ENCODE peak calls at places on chromosomes 3 and 15, in four cellular contexts. One of them, this sample, is unnamed.

GRCh38 chr15:86362556-86362955 is 282.9 kb downstream of the AGBL1 start:
- DNase-seq in K562: no peak
- DNase-seq in HepG2: no peak
- DNase-seq in GM12878: no peak
- DNase-seq in this sample: no peak

GRCh38 chr3:109687626-109688025 is 350.3 kb upstream of the DPPA4 start:
- DNase-seq in K562: no peak
- DNase-seq in HepG2: no peak
- DNase-seq in GM12878: no peak
- DNase-seq in this sample: no peak

GRCh38 chr3:100125539-100125938 is 11.2 kb upstream of the FILIP1L start:
- DNase-seq in K562: no peak
- DNase-seq in HepG2: no peak
- DNase-seq in GM12878: no peak
- DNase-seq in this sample: no peak

GRCh38 chr15:78838480-78838879 is 27.2 kb upstream of the ADAMTS7 start:
- DNase-seq in K562: no peak
- DNase-seq in HepG2: no peak
- DNase-seq in GM12878: no peak
- DNase-seq in this sample: no peak

GRCh38 chr15:57476533-57476975 is 100.2 kb downstream of the CGNL1 start:
- DNase-seq in K562: no peak
- DNase-seq in HepG2: peak
- DNase-seq in GM12878: no peak
- DNase-seq in this sample: no peak

GRCh38 chr3:137866933-137867332 is 102.8 kb downstream of the SOX14 start:
- DNase-seq in K562: no peak
- DNase-seq in HepG2: no peak
- DNase-seq in GM12878: no peak
- DNase-seq in this sample: peak

GRCh38 chr3:133152821-133153220 is 114.6 kb downstream of the TMEM108 start:
- DNase-seq in K562: no peak
- DNase-seq in HepG2: no peak
- DNase-seq in GM12878: no peak
- DNase-seq in this sample: no peak

GRCh38 chr3:13712682-13713180 is 163.8 kb downstream of the FBLN2 start:
- DNase-seq in K562: no peak
- DNase-seq in HepG2: no peak
- DNase-seq in GM12878: no peak
- DNase-seq in this sample: no peak

GRCh38 chr3:194741916-194742315 is 56.2 kb downstream of the FAM43A start:
- DNase-seq in K562: no peak
- DNase-seq in HepG2: no peak
- DNase-seq in GM12878: no peak
- DNase-seq in this sample: no peak

GRCh38 chr3:53161345-53161819 is 373 bp downstream of the PRKCD start:
- DNase-seq in K562: no peak
- DNase-seq in HepG2: no peak
- DNase-seq in GM12878: no peak
- DNase-seq in this sample: peak

GRCh38 chr3:50536471-50537180 is 30.9 kb downstream of the C3orf18 start:
- DNase-seq in K562: no peak
- DNase-seq in HepG2: no peak
- DNase-seq in GM12878: no peak
- DNase-seq in this sample: no peak
- TF ChIP-seq TCF7 in K562: no peak
- TF ChIP-seq TCF7 in HepG2: no peak
- TF ChIP-seq TCF7 in GM12878: no peak
- TF ChIP-seq TCF7 in this sample: no peak

DNA sequence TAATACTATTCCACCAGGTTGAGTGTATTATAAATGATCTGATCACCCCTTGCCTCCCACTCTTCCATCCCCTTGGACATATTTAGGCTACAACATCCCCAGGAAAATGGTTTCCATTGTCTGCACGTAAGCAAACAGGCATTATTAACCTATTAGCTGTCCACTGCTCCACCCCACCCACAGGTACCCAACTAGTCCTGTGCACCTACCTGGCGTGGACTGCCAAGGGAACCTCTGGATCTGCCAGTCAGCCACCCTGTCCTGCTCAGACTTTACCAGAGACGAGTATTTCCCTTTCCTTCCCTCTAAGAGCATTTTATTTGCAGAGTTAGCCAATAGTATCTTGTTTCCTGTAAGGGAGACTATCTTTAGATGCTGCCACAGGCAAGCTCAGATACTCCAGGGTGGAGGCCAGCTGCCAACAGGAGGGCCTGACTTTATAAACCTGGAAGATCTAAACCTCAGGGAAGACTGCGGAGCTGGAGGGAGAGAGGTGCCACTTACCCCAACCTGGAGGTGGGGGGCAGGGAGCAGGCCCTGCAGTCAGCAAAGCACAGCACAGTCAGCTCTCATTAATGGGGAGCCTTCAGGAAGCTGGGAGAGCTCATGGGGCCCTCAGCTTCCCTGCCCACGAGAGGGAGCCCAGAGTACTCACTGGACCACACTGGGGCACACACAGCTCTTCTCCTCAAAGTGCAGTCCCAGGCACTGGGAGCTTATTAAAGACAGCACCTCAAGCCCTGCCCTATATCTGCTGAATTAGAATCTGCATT is at the start of gene CX3CR1:
- DNase-seq in K562: no peak
- DNase-seq in HepG2: no peak
- DNase-seq in GM12878: no peak
- DNase-seq in this sample: no peak
- TF ChIP-seq TCF7 in K562: no peak
- TF ChIP-seq TCF7 in HepG2: no peak
- TF ChIP-seq TCF7 in GM12878: no peak
- TF ChIP-seq TCF7 in this sample: no peak

DNA sequence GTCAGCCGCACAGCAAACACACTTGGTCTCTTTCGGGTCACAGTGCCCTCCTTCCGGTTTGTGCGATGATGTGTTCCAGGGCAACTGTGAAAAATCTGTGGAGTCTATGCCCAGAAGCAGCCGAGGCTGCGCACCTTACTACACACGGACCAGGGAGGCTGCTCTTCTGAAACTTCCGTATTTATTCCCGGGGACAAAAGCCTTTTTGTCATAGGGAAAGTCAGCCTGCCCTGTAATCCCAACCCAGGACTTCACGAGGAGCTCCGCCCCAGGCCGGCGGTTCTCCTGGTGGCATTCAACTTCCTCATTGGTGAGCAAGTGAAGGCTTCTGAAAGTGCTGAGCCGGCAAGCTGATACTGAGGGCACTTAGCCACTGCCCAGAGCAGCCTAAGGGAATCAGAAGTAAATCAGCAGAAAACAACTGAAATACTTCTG is 126.5 kb downstream of the FMN1 start:
- DNase-seq in K562: no peak
- DNase-seq in HepG2: peak
- DNase-seq in GM12878: no peak
- DNase-seq in this sample: peak
- TF ChIP-seq TCF7 in K562: no peak
- TF ChIP-seq TCF7 in HepG2: no peak
- TF ChIP-seq TCF7 in GM12878: no peak
- TF ChIP-seq TCF7 in this sample: no peak

GRCh38 chr3:185784317-185784716 is 40.5 kb downstream of the IGF2BP2 start:
- DNase-seq in K562: no peak
- DNase-seq in HepG2: no peak
- DNase-seq in GM12878: no peak
- DNase-seq in this sample: no peak

GRCh38 chr3:185778821-185779220 is 46.0 kb downstream of the IGF2BP2 start:
- DNase-seq in K562: no peak
- DNase-seq in HepG2: no peak
- DNase-seq in GM12878: no peak
- DNase-seq in this sample: no peak

GRCh38 chr3:185779461-185779860 is 45.4 kb downstream of the IGF2BP2 start:
- DNase-seq in K562: no peak
- DNase-seq in HepG2: no peak
- DNase-seq in GM12878: no peak
- DNase-seq in this sample: no peak

GRCh38 chr3:185778069-185778468 is 46.8 kb downstream of the IGF2BP2 start:
- DNase-seq in K562: no peak
- DNase-seq in HepG2: no peak
- DNase-seq in GM12878: no peak
- DNase-seq in this sample: no peak

GRCh38 chr3:185781759-185782158 is 43.1 kb downstream of the IGF2BP2 start:
- DNase-seq in K562: no peak
- DNase-seq in HepG2: no peak
- DNase-seq in GM12878: no peak
- DNase-seq in this sample: no peak
- TF ChIP-seq TCF7 in K562: no peak
- TF ChIP-seq TCF7 in HepG2: no peak
- TF ChIP-seq TCF7 in GM12878: no peak
- TF ChIP-seq TCF7 in this sample: no peak

DNA sequence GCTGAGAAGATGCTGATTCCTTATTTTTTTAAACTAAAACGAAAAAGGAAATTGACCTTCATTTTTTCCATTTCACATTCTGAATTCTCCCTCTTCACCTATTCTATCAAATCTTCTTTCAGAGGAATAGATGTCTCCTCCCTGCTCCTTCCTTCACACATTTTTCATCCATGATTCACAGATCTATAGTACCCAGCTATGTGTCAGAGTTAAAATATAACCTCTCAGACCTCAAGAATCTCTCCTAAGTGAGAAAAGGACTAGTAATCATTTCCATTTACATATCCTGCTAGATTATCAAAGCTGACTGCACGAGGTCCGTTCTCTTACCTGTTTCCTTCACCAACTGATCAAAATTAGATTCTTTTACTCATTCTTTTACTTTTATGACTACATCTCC is 1297.6 kb upstream of the ALCAM start:
- DNase-seq in K562: no peak
- DNase-seq in HepG2: no peak
- DNase-seq in GM12878: no peak
- DNase-seq in this sample: no peak
- TF ChIP-seq TCF7 in K562: no peak
- TF ChIP-seq TCF7 in HepG2: no peak
- TF ChIP-seq TCF7 in GM12878: no peak
- TF ChIP-seq TCF7 in this sample: no peak

This sample was measured in WTC11.